ENCODE peak calls at places on chromosomes 5 and 9, in nine cellular contexts. E is endothelial cell; O is AML-193; L is C1 segment of cervical spinal cord; S is NCI-H460; Y is activated naive CD4-positive, alpha-beta T cell treated with Interleukin-2 at 50 U/mL for 16 hours; B is amniotic stem cell; Z is GDM1; P is A172. W is an unnamed sample.

GRCh38 chr5:172942556-172942955 is 16.7 kb upstream of the RPL26L1 start:
- DNase-seq in E (no peak), L (no peak), Z (no peak), S (no peak), B (no peak), Y (no peak), P (no peak), O (no peak), W (no peak)

GRCh38 chr5:138748630-138749081 is 4.6 kb upstream of the CTNNA1 start:
- DNase-seq in E (no peak), S (no peak), Y (no peak), O (no peak), P (peak; percentile 37), L (no peak), B (no peak), Z (no peak), W (no peak)

GRCh38 chr9:86135374-86135773 is 36.0 kb upstream of the GOLM1 start:
- DNase-seq in O (no peak), L (no peak), S (no peak), Z (no peak), P (no peak), B (no peak), Y (no peak), E (no peak), W (no peak)

GRCh38 chr9:125994066-125994943 is 247.1 kb downstream of the PBX3 start:
- DNase-seq in L (no peak), P (no peak), E (no peak), Y (no peak), O (no peak), B (no peak), Z (no peak), S (no peak), W (no peak)

GRCh38 chr5:138660051-138660572 is 84.9 kb upstream of the HSPA9 start:
- DNase-seq in Y (no peak), E (no peak), P (no peak), L (no peak), Z (no peak), O (no peak), B (no peak), S (no peak), W (no peak)

GRCh38 chr9:117656007-117656406 is 48.2 kb upstream of the TLR4 start:
- DNase-seq in P (no peak), B (no peak), Y (no peak), Z (no peak), L (no peak), E (no peak), S (no peak), O (no peak), W (no peak)

GRCh38 chr5:42767491-42768105 is 11.0 kb downstream of the CCDC152 start:
- DNase-seq in Z (no peak), L (no peak), S (peak; percentile 26), E (no peak), O (peak; percentile 29), P (peak; percentile 35), Y (no peak), B (peak; percentile 5), W (no peak)

GRCh38 chr9:98080346-98080745 is 23.8 kb downstream of the NANS start:
- DNase-seq in P (no peak), Z (no peak), Y (no peak), S (no peak), B (peak; percentile 23), E (no peak), L (no peak), O (no peak), W (no peak)

GRCh38 chr5:39948867-39949468 is 524.2 kb upstream of the DAB2 start:
- DNase-seq in L (peak; percentile 2), P (peak; percentile 71), O (peak; percentile 70), E (peak; percentile 38), Z (peak; percentile 34), Y (peak; percentile 49), B (peak; percentile 54), S (peak; percentile 78), W (peak; percentile 29)

GRCh38 chr9:128188209-128188608 is 3.2 kb downstream of the CIZ1 start:
- DNase-seq in E (no peak), P (no peak), B (no peak), Z (no peak), O (no peak), S (no peak), Y (no peak), L (no peak), W (no peak)

GRCh38 chr9:75410405-75410804 is 322.1 kb downstream of the OSTF1 start:
- DNase-seq in O (no peak), P (no peak), Y (no peak), S (no peak), L (no peak), B (no peak), Z (no peak), E (no peak), W (no peak)

GRCh38 chr9:84617415-84617814 is 52.1 kb upstream of the NTRK2 start:
- DNase-seq in B (no peak), P (no peak), S (no peak), Y (no peak), Z (no peak), L (no peak), E (no peak), O (no peak), W (no peak)

GRCh38 chr9:74570879-74571512 is 73.9 kb downstream of the RORB start:
- DNase-seq in Y (no peak), Z (no peak), P (peak; percentile 24), E (peak; percentile 38), O (peak; percentile 35), B (no peak), L (no peak), S (peak; percentile 35), W (no peak)

GRCh38 chr5:54603372-54603771 is 85.8 kb downstream of the SNX18 start:
- DNase-seq in S (no peak), L (no peak), Z (no peak), O (no peak), B (no peak), P (no peak), E (no peak), Y (no peak), W (no peak)

GRCh38 chr5:124645396-124645795 is 101.0 kb downstream of the ZNF608 start:
- DNase-seq in Z (no peak), P (no peak), L (no peak), S (no peak), Y (no peak), O (no peak), E (no peak), B (no peak), W (no peak)

GRCh38 chr9:137114613-137115393 is at the start of gene DPP7:
- DNase-seq in Z (peak; percentile 53), S (peak; percentile 39), O (peak; percentile 41), E (no peak), P (peak; percentile 56), Y (peak; percentile 83), B (no peak), L (peak; percentile 53), W (peak; percentile 68)

GRCh38 chr5:100479079-100479688 is 56.0 kb upstream of the FAM174A start:
- DNase-seq in O (peak; percentile 15), E (no peak), Z (peak; percentile 5), Y (no peak), S (peak; percentile 48), B (no peak), P (peak; percentile 29), L (no peak), W (no peak)

GRCh38 chr5:65803699-65804426 is 81.9 kb downstream of the NLN start:
- DNase-seq in E (no peak), O (peak; percentile 19), Z (no peak), B (no peak), L (no peak), P (peak; percentile 43), Y (no peak), S (no peak), W (no peak)

GRCh38 chr5:32645246-32645645 is 59.9 kb downstream of the SUB1 start:
- DNase-seq in E (no peak), B (no peak), O (no peak), P (no peak), Z (no peak), L (no peak), Y (no peak), S (no peak), W (no peak)

GRCh38 chr9:84898188-84898587 is 228.7 kb downstream of the NTRK2 start:
- DNase-seq in P (no peak), Y (no peak), O (no peak), E (no peak), S (no peak), L (no peak), B (no peak), Z (no peak), W (no peak)

GRCh38 chr9:77996696-77997095 is 34.9 kb downstream of the GNAQ start:
- DNase-seq in Y (no peak), E (no peak), L (no peak), B (no peak), Z (no peak), P (no peak), S (no peak), O (no peak), W (no peak)

GRCh38 chr5:164362021-164362420 is 856.6 kb downstream of the MAT2B start:
- DNase-seq in S (no peak), B (no peak), E (no peak), P (peak; percentile 30), O (no peak), Y (no peak), L (no peak), Z (no peak), W (no peak)

GRCh38 chr9:69295872-69296562 is 29.0 kb upstream of the ENTREP1 start:
- DNase-seq in P (no peak), S (no peak), E (no peak), O (no peak), B (no peak), Z (no peak), L (no peak), Y (no peak), W (no peak)

GRCh38 chr5:7849531-7850240 is 1.2 kb downstream of the CFAP90 start:
- DNase-seq in Z (no peak), B (no peak), E (peak; percentile 30), O (no peak), P (no peak), S (no peak), L (no peak), Y (no peak), W (no peak)

GRCh38 chr9:125189011-125189360 is 617 bp downstream of the PPP6C start:
- DNase-seq in S (no peak), L (no peak), E (peak; percentile 45), Y (peak; percentile 34), B (no peak), P (no peak), Z (no peak), O (no peak), W (no peak)

GRCh38 chr9:1458503-1458902 is 408.3 kb downstream of the DMRT2 start:
- DNase-seq in S (peak; percentile 64), P (peak; percentile 85), L (no peak), Y (no peak), O (no peak), E (no peak), B (no peak), Z (no peak), W (no peak)

GRCh38 chr9:124267271-124267807 is 9.6 kb downstream of the NEK6 start:
- DNase-seq in B (peak; percentile 40), O (peak; percentile 74), L (peak; percentile 38), E (peak; percentile 28), Y (no peak), Z (peak; percentile 43), S (no peak), P (peak; percentile 95), W (no peak)

GRCh38 chr9:5336683-5337082 is 3.0 kb downstream of the RLN1 start:
- DNase-seq in Z (no peak), B (no peak), O (no peak), P (no peak), Y (no peak), S (no peak), L (no peak), E (no peak), W (no peak)

GRCh38 chr5:10310073-10310779 is 2.5 kb upstream of the CMBL start:
- DNase-seq in Y (no peak), E (no peak), O (no peak), L (no peak), P (peak; percentile 78), B (peak; percentile 47), Z (no peak), S (peak; percentile 45), W (no peak)

GRCh38 chr9:34204011-34204635 is 25.3 kb downstream of the UBAP1 start:
- DNase-seq in E (no peak), S (peak; percentile 5), O (no peak), L (no peak), B (no peak), Y (no peak), P (no peak), Z (no peak), W (no peak)